ENCODE peak calls at places on chromosomes 7 and 10, in seven cellular contexts. F is A549, D is heart left ventricle, H is suprapubic skin, C is spleen, B is adrenal gland, M is Peyer's patch. P is an unnamed sample.

GRCh38 chr7:94432799-94433198 is 38.1 kb downstream of the COL1A2 start:
- DNase-seq in F (no peak), D (no peak), H (no peak), C (no peak), B (no peak), M (no peak), P (no peak)

GRCh38 chr7:139745330-139746143 is 32.3 kb downstream of the HIPK2 start:
- DNase-seq in F (no peak), D (peak; percentile 65), H (no peak), C (no peak), B (no peak), M (no peak), P (no peak)

GRCh38 chr7:145324081-145324480 is 488.2 kb upstream of the TPK1 start:
- DNase-seq in F (no peak), D (no peak), H (no peak), C (no peak), B (no peak), M (no peak), P (no peak)

GRCh38 chr10:7855205-7855604 is 36.9 kb downstream of the TAF3 start:
- DNase-seq in F (no peak), D (no peak), H (no peak), C (no peak), B (no peak), M (no peak), P (no peak)

GRCh38 chr7:42070068-42070467 is 166.9 kb downstream of the GLI3 start:
- DNase-seq in F (no peak), D (no peak), H (no peak), C (no peak), B (no peak), M (no peak), P (no peak)

GRCh38 chr10:69816536-69816935 is 14.8 kb downstream of the COL13A1 start:
- DNase-seq in F (no peak), D (no peak), H (no peak), C (no peak), B (no peak), M (no peak), P (no peak)

GRCh38 chr7:94095359-94096009 is 91.3 kb upstream of the BET1 start:
- DNase-seq in F (no peak), D (no peak), H (no peak), C (no peak), B (no peak), M (no peak), P (no peak)

GRCh38 chr7:14507617-14508016 is 394.9 kb downstream of the DGKB start:
- DNase-seq in F (no peak), D (peak; percentile 25), H (no peak), C (no peak), B (no peak), M (no peak), P (peak; percentile 74)

GRCh38 chr7:77791956-77792355 is 6.3 kb downstream of the TMEM60 start:
- DNase-seq in F (no peak), D (no peak), H (no peak), C (no peak), B (no peak), M (no peak), P (no peak)

GRCh38 chr10:76072384-76072783 is 641.0 kb downstream of the LRMDA start:
- DNase-seq in F (no peak), D (no peak), H (no peak), C (no peak), B (no peak), M (no peak), P (no peak)

GRCh38 chr10:33223326-33224014 is 111.0 kb downstream of the NRP1 start:
- DNase-seq in F (no peak), D (no peak), H (no peak), C (no peak), B (no peak), M (no peak), P (no peak)

GRCh38 chr10:110373059-110373458 is 68.3 kb upstream of the SMNDC1 start:
- DNase-seq in F (peak; percentile 40), D (no peak), H (no peak), C (no peak), B (no peak), M (no peak), P (no peak)

GRCh38 chr7:156251861-156252260 is 388.7 kb upstream of the RNF32 start:
- DNase-seq in F (no peak), D (no peak), H (no peak), C (no peak), B (no peak), M (no peak), P (no peak)

GRCh38 chr7:135834262-135834661 is 85.6 kb upstream of the FAM180A start:
- DNase-seq in F (no peak), D (no peak), H (no peak), C (no peak), B (no peak), M (no peak), P (no peak)

GRCh38 chr7:87447251-87447650 is 28.2 kb downstream of the ABCB4 start:
- DNase-seq in F (no peak), D (no peak), H (no peak), C (no peak), B (no peak), M (no peak), P (no peak)

GRCh38 chr10:110042891-110043290 is 35.1 kb downstream of the ADD3 start:
- DNase-seq in F (no peak), D (no peak), H (no peak), C (no peak), B (no peak), M (no peak), P (no peak)

GRCh38 chr7:129443612-129444011 is 9.4 kb downstream of the STRIP2 start:
- DNase-seq in F (no peak), D (peak; percentile 73), H (no peak), C (no peak), B (peak; percentile 65), M (no peak), P (peak; percentile 35)

GRCh38 chr7:133275441-133276105 is 22.7 kb downstream of the EXOC4 start:
- DNase-seq in F (no peak), D (no peak), H (no peak), C (no peak), B (no peak), M (no peak), P (no peak)

GRCh38 chr10:83165164-83165563 is 974.1 kb upstream of the GHITM start:
- DNase-seq in F (no peak), D (no peak), H (no peak), C (no peak), B (no peak), M (no peak), P (peak; percentile 43)

DNA sequence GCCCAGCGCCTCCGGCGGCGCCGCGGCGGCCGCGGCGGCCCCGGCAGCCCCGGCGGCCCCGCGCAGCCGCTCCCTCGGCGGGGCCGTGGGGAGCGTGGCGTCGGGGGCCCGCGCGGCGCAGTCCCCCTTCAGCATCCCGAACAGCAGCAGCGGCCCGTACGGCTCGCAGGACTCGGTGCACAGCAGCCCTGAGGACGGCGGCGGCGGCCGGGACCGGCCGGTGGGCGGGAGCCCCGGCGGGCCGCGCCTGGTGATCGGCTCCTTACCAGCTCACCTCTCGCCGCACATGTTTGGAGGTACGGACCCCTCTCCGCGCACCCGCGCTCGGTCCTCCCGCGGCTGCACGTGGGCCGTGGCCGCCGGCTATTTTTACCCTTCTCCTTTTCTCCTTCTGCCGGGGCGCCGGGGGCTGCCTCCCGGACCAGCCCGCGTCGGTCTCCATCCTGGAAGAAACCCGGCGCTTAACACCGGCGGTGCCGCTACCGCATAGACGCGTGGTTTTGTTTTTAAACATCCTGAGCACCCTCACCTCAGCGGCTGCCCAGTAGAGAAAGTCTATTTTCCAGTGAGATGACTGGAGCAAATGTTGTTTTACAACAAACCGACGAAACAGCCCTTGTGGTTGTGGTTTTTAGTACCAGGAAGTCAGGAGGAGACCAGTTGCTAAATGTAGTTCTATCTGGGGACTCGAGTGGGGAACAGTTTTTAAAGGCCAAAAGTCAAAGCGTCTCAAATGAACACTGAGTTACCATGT is 1.3 kb downstream of the ZNRF2 start:
- DNase-seq in F (no peak), D (peak; percentile 35), H (no peak), C (peak; percentile 89), B (peak; percentile 67), M (peak; percentile 53), P (peak; percentile 44)
- TF ChIP-seq POLR2A in F (no peak), D (no peak), H (no peak), C (no peak), B (no peak), M (no peak), P (peak; percentile 31)

GRCh38 chr7:131329176-131329570 is 1.5 kb downstream of the MKLN1 start:
- DNase-seq in F (peak; percentile 21), D (no peak), H (no peak), C (no peak), B (peak; percentile 78), M (no peak), P (no peak)

GRCh38 chr7:131330299-131330698 is 2.6 kb downstream of the MKLN1 start:
- DNase-seq in F (no peak), D (no peak), H (no peak), C (no peak), B (no peak), M (no peak), P (no peak)

GRCh38 chr7:131327626-131328386 is at the start of gene MKLN1:
- DNase-seq in F (peak; percentile 83), D (peak; percentile 94), H (peak; percentile 97), C (peak; percentile 98), B (peak; percentile 96), M (peak; percentile 94), P (peak; percentile 94)

GRCh38 chr7:131327049-131327625 is 539 bp upstream of the MKLN1 start:
- DNase-seq in F (peak; percentile 64), D (no peak), H (no peak), C (no peak), B (peak; percentile 72), M (peak; percentile 29), P (no peak)

DNA sequence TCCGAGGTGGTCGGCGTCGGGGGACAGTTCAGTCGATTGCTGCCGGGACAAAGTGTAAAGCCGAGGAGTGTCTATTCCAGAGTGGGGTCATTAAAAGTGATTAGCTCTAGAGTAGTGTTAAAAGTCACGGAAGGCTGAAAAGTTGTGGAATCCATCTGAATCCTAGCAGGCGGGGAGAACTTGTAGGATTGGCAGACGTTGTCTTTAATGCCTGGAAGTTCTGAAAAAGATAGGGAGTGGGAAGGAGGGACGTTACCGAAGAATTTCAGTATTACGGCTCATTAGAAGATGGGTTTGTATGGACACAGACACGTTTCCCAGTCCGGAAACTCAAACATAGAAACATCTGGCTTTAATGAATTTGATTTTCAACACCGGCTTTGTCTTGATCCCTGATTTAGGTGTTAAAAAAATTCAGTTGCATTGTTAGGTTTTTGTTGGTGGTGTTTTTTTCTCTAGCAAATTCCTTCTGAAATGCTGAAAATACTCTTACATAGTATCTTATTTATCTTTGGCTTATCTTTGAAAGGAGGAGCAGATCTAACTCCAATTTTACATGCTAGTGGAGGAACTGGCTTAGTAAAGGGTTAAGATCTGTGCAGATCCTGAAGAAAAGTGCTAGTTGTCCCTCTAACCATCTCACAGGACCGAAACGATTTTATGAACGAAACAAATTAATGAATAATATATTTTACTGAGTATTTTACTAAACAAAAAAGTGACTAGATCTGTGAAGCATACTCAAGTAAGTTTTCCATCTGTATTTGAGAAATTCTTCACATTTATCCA is 905 bp downstream of the MKLN1 start:
- DNase-seq in F (no peak), D (no peak), H (no peak), C (no peak), B (no peak), M (no peak), P (no peak)
- TF ChIP-seq CTCF in F (no peak), D (no peak), H (no peak), C (no peak), B (no peak), M (no peak), P (no peak)

GRCh38 chr10:50417906-50418697 is 166.8 kb upstream of the ASAH2 start:
- DNase-seq in F (peak; percentile 86), D (peak; percentile 86), H (peak; percentile 88), C (peak; percentile 86), B (peak; percentile 82), M (no peak), P (peak; percentile 49)
- TF ChIP-seq POLR2A in F (no peak), D (no peak), H (no peak), C (no peak), B (peak; percentile 82), M (peak; percentile 48), P (peak; percentile 31)

GRCh38 chr10:59970396-59971368 is 64.3 kb upstream of the CCDC6 start:
- DNase-seq in F (no peak), D (no peak), H (no peak), C (no peak), B (no peak), M (no peak), P (no peak)
- TF ChIP-seq CTCF in F (no peak), D (no peak), H (no peak), C (no peak), B (no peak), M (no peak), P (no peak)